ENCODE peak calls at places on chromosome 5, in four cellular contexts. P, S, H and U are unnamed samples.

GRCh38 chr5:73735032-73735734 is 109.2 kb downstream of the ARHGEF28 start:
- DNase-seq in P (no peak), S (no peak), H (no peak), U (no peak)

GRCh38 chr5:151684690-151685361 is 1.9 kb downstream of the SPARC start:
- DNase-seq in P (no peak), S (peak), H (no peak), U (peak)

GRCh38 chr5:150612405-150612804 is 28.1 kb upstream of the SYNPO start:
- DNase-seq in P (no peak), S (no peak), H (no peak), U (no peak)

GRCh38 chr5:29852329-29852728 is 1341.2 kb upstream of the CDH6 start:
- DNase-seq in P (no peak), S (no peak), H (no peak), U (no peak)

GRCh38 chr5:179439181-179439990 is 94.1 kb upstream of the ADAMTS2 start:
- DNase-seq in P (no peak), S (no peak), H (no peak), U (no peak)

GRCh38 chr5:142110046-142110531 is 1.5 kb downstream of the NDFIP1 start:
- DNase-seq in P (peak), S (no peak), H (no peak), U (no peak)

GRCh38 chr5:150303070-150303595 is 428 bp upstream of the ARSI start:
- DNase-seq in P (no peak), S (no peak), H (no peak), U (no peak)

GRCh38 chr5:115304496-115304895 is 8.0 kb upstream of the CCDC112 start:
- DNase-seq in P (no peak), S (no peak), H (no peak), U (no peak)

GRCh38 chr5:128304791-128305190 is 221.2 kb downstream of the SLC12A2 start:
- DNase-seq in P (no peak), S (no peak), H (no peak), U (no peak)

GRCh38 chr5:175689147-175689991 is 31.5 kb downstream of the HRH2 start:
- DNase-seq in P (no peak), S (peak), H (no peak), U (no peak)

GRCh38 chr5:145847499-145848497 is 12.7 kb upstream of the PRELID2 start:
- DNase-seq in P (no peak), S (no peak), H (no peak), U (no peak)

GRCh38 chr5:9149988-9150387 is 395.9 kb downstream of the SEMA5A start:
- DNase-seq in P (no peak), S (no peak), H (no peak), U (no peak)

GRCh38 chr5:78717674-78718073 is 69.1 kb upstream of the LHFPL2 start:
- DNase-seq in P (no peak), S (no peak), H (no peak), U (no peak)

GRCh38 chr5:78512440-78512839 is 136.1 kb downstream of the LHFPL2 start:
- DNase-seq in P (no peak), S (no peak), H (no peak), U (no peak)

GRCh38 chr5:179309751-179310320 is 35.4 kb downstream of the ADAMTS2 start:
- DNase-seq in P (no peak), S (no peak), H (no peak), U (no peak)

GRCh38 chr5:107557051-107557658 is 113.6 kb downstream of the EFNA5 start:
- DNase-seq in P (no peak), S (no peak), H (no peak), U (peak)

GRCh38 chr5:59485629-59486439 is 407.7 kb downstream of the PDE4D start:
- DNase-seq in P (no peak), S (no peak), H (no peak), U (no peak)

GRCh38 chr5:136222575-136223235 is 29.7 kb upstream of the SMIM32 start:
- DNase-seq in P (no peak), S (no peak), H (no peak), U (no peak)

GRCh38 chr5:137442660-137443059 is 56.5 kb downstream of the SPOCK1 start:
- DNase-seq in P (no peak), S (no peak), H (no peak), U (no peak)

GRCh38 chr5:111755942-111756353 is 1.0 kb downstream of the NREP start:
- DNase-seq in P (no peak), S (no peak), H (no peak), U (no peak)

GRCh38 chr5:2131826-2132496 is 249.2 kb upstream of the IRX4 start:
- DNase-seq in P (no peak), S (peak), H (no peak), U (peak)

DNA sequence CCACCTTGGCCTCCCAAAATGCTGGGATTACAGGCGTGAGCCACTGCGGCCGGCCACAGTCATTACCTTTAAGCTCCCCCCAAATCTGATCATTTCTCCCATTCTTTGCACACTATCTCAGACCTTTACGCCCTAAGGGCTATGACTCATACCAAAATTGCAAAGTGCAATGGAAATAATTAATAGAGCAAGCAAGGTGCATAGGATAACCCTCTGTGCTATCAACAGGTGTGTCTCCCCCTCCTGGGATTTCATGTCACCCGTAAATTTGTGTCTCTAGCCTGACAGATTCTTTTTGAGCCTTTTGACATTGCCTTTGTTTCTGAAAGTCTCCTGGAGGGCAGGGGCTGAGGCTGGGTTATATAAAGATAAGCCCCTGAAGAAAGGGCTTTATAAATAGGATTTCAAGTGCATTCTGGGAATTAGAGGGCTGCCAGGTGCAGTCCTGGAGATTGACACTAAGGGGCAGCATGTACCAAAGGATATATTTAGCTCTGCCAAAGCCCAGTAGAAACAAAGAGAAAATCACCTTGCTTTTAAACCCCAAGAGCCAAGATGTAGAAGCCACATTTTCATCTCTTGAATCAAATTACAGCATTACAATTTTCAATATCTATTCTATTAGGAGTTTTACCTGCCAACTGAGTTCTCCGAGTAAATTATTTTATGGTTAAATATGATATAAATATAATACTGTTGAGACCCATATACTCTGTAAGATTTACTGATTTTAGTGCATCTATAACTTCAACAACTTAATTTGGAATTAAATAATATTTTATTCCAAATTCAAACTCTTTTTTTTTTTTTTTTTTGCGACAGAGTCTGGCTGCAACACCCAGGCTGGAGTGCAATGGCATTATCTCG is 18.2 kb downstream of the S100Z start:
- DNase-seq in P (peak), S (no peak), H (peak), U (peak)
- TF ChIP-seq CTCF in P (peak), S (no peak), H (peak), U (peak)

DNA sequence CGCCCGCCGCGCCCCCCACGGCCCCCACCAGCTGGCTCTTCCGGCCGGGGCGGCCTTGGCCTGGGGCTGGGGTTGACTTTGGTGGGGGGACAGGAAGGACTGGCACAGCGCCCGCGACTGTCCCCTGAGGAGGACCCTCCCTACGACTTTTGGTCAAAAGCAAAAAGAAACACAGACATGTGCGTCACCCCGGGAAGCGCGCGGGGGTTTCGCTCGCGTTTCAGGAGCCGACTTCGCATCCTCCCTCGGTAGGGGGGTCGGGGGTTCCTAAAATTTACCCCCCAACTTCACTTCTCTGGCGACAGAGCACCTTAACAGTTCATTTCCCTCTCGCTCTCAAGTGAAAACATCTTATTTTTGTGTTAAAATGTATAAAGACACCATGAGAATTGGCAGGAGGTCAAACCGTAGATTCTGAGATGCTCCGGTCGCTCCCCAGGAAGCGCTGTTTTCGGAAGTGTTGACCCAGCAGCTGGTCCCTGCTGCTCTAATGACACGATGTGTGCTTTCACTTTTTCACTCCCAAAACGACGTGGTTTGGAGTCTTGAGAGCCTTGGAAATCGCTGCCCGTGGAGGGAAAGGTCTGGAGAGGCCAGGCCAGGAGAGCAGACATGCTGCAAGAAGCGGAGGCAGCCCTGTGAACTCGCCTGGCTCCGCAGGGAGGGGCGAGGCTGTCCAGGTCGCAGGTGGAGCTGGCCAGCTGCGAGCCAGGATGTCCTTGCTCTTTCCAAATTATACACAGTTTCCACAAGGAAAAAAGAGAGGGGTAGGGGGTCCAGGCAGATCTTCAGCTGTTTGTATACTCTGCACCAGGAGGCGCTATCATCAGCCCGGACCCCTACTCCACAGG is 248.2 kb upstream of the ANKRD55 start:
- DNase-seq in P (peak), S (no peak), H (no peak), U (no peak)
- TF ChIP-seq CTCF in P (peak), S (no peak), H (peak), U (peak)

GRCh38 chr5:149240354-149240998 is 31.2 kb upstream of the AFAP1L1 start:
- DNase-seq in P (peak), S (no peak), H (no peak), U (no peak)

GRCh38 chr5:149235841-149236240 is 35.8 kb upstream of the AFAP1L1 start:
- DNase-seq in P (no peak), S (no peak), H (no peak), U (no peak)

GRCh38 chr5:149238540-149238939 is 33.1 kb upstream of the AFAP1L1 start:
- DNase-seq in P (no peak), S (no peak), H (no peak), U (no peak)

GRCh38 chr5:149239917-149240316 is 31.7 kb upstream of the AFAP1L1 start:
- DNase-seq in P (no peak), S (no peak), H (no peak), U (no peak)

GRCh38 chr5:149237662-149238061 is 34.0 kb upstream of the AFAP1L1 start:
- DNase-seq in P (no peak), S (no peak), H (no peak), U (no peak)
- TF ChIP-seq CTCF in P (no peak), S (no peak), H (no peak), U (no peak)

GRCh38 chr5:307306-307705 is 14.2 kb upstream of the AHRR start:
- DNase-seq in P (no peak), S (no peak), H (no peak), U (no peak)

GRCh38 chr5:310516-310915 is 11.0 kb upstream of the AHRR start:
- DNase-seq in P (no peak), S (no peak), H (no peak), U (peak)

GRCh38 chr5:310941-311434 is 10.5 kb upstream of the AHRR start:
- DNase-seq in P (no peak), S (no peak), H (no peak), U (peak)

GRCh38 chr5:307794-308579 is 13.5 kb upstream of the AHRR start:
- DNase-seq in P (no peak), S (no peak), H (no peak), U (no peak)

DNA sequence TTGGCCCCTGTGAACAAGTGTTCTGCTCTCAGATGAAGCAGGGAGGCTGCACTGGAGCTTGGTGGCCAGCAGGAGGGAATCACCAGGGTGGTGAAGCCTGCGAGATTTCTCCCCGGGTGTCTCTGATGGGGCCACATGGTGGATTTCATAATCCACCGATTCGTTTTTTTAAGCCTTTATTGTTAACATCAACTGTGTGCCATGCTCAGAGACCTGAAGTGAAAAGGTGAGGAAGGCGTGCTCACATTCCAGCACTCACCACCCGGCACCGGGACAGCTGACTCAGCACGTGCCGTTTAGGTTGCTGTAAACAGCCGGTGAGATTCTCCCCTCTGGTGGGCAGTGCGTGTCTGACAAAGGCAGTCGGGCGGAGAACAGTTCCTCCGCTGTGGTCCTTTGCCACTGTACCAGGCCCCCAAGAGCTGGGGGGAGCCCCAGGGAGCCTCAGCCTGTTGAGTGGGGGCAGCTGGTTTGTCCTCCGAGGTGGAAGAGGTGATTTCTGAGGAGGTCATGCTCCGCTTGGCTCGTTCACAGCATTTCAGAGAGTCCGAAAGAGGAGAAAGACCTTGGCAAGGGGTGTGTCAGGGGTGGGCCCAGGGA is 12.7 kb upstream of the AHRR start:
- DNase-seq in P (no peak), S (no peak), H (no peak), U (no peak)
- TF ChIP-seq CTCF in P (no peak), S (no peak), H (peak), U (no peak)

GRCh38 chr5:134451618-134452505 is 40.2 kb upstream of the CDKN2AIPNL start:
- DNase-seq in P (no peak), S (no peak), H (no peak), U (no peak)
- TF ChIP-seq CTCF in P (no peak), S (no peak), H (no peak), U (no peak)

GRCh38 chr5:139193928-139194327 is 4.2 kb downstream of the SIL1 start:
- DNase-seq in P (no peak), S (no peak), H (no peak), U (no peak)
- TF ChIP-seq CTCF in P (peak), S (no peak), H (peak), U (peak)

DNA sequence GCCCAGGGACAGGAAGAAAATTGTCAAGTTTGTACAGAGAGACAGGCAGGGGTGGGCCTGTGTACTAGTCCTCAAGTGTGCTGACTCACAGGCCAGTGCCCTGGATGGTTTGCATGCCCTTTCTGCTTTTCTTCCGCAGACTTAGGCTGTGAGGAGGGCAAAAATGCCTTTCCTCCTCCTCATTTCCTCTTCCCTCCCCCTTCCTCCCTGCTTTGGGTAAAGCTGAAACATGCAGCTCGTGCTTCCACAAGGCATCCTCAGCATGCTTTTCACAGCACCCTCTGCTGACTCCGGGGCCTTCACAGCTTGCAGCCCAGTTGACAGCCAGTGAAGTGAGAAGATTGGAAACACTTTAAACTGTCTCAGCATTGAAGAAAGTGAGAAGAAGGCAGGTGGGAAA is 138.6 kb downstream of the GRIA1 start:
- DNase-seq in P (no peak), S (peak), H (no peak), U (peak)
- TF ChIP-seq CTCF in P (no peak), S (no peak), H (no peak), U (peak)